ENCODE peak calls at places on chromosomes 13 and 19, in ten cellular contexts. Q is fibroblast of lung, O is dorsolateral prefrontal cortex, U is GM06990, P is B cell, K is MCF 10A, D is left ventricle myocardium inferior, V is mucosa of descending colon, T is tibial artery, J is heart left ventricle. I is an unnamed sample.

GRCh38 chr19:41815301-41815700 is 18.9 kb downstream of the CEACAM3 start:
- DNase-seq in Q (no peak), O (no peak), U (no peak), P (no peak), K (no peak), D (no peak), V (no peak), T (no peak), J (no peak), I (no peak)

GRCh38 chr13:95573226-95573625 is 20.7 kb downstream of the CLDN10 start:
- DNase-seq in Q (peak; percentile 27), O (no peak), U (no peak), P (no peak), K (peak; percentile 99), D (no peak), V (no peak), T (no peak), J (no peak), I (no peak)

GRCh38 chr19:52946322-52947310 is 16.1 kb downstream of the ZNF816 start:
- DNase-seq in Q (peak; percentile 25), O (no peak), U (no peak), P (no peak), K (no peak), D (peak; percentile 51), V (no peak), T (no peak), J (peak; percentile 61), I (no peak)

GRCh38 chr13:63942372-63942771 is 2526.7 kb upstream of the PCDH20 start:
- DNase-seq in Q (no peak), O (no peak), U (no peak), P (no peak), K (peak; percentile 23), D (no peak), V (no peak), T (no peak), J (no peak), I (no peak)

GRCh38 chr13:34250151-34250550 is 432.2 kb downstream of the RFC3 start:
- DNase-seq in Q (peak; percentile 72), O (no peak), U (no peak), P (no peak), K (no peak), D (no peak), V (no peak), T (no peak), J (no peak), I (no peak)

GRCh38 chr19:11191273-11191755 is 6.0 kb downstream of the KANK2 start:
- DNase-seq in Q (peak; percentile 47), O (no peak), U (peak; percentile 49), P (no peak), K (peak; percentile 54), D (peak; percentile 83), V (peak; percentile 59), T (peak; percentile 89), J (peak; percentile 90), I (no peak)

GRCh38 chr13:27174766-27175455 is 3.3 kb upstream of the USP12 start:
- DNase-seq in Q (no peak), O (no peak), U (no peak), P (no peak), K (no peak), D (no peak), V (no peak), T (no peak), J (no peak), I (no peak)

GRCh38 chr13:46720189-46720588 is 76.8 kb downstream of the ESD start:
- DNase-seq in Q (no peak), O (no peak), U (peak; percentile 60), P (no peak), K (no peak), D (no peak), V (no peak), T (no peak), J (no peak), I (no peak)

GRCh38 chr19:6350688-6351087 is 10.6 kb upstream of the CLPP start:
- DNase-seq in Q (no peak), O (no peak), U (no peak), P (no peak), K (no peak), D (no peak), V (no peak), T (no peak), J (no peak), I (no peak)

GRCh38 chr13:100392709-100393630 is 195.6 kb downstream of the GGACT start:
- DNase-seq in Q (peak; percentile 100), O (no peak), U (no peak), P (no peak), K (peak; percentile 99), D (peak; percentile 56), V (no peak), T (peak; percentile 90), J (no peak), I (no peak)

GRCh38 chr13:50713849-50714248 is 129.6 kb downstream of the DLEU7 start:
- DNase-seq in Q (peak; percentile 98), O (no peak), U (peak; percentile 13), P (no peak), K (peak; percentile 45), D (no peak), V (no peak), T (no peak), J (no peak), I (no peak)

GRCh38 chr19:13044160-13044853 is 49.0 kb downstream of the NFIX start:
- DNase-seq in Q (peak; percentile 92), O (no peak), U (no peak), P (no peak), K (no peak), D (no peak), V (no peak), T (no peak), J (no peak), I (no peak)

DNA sequence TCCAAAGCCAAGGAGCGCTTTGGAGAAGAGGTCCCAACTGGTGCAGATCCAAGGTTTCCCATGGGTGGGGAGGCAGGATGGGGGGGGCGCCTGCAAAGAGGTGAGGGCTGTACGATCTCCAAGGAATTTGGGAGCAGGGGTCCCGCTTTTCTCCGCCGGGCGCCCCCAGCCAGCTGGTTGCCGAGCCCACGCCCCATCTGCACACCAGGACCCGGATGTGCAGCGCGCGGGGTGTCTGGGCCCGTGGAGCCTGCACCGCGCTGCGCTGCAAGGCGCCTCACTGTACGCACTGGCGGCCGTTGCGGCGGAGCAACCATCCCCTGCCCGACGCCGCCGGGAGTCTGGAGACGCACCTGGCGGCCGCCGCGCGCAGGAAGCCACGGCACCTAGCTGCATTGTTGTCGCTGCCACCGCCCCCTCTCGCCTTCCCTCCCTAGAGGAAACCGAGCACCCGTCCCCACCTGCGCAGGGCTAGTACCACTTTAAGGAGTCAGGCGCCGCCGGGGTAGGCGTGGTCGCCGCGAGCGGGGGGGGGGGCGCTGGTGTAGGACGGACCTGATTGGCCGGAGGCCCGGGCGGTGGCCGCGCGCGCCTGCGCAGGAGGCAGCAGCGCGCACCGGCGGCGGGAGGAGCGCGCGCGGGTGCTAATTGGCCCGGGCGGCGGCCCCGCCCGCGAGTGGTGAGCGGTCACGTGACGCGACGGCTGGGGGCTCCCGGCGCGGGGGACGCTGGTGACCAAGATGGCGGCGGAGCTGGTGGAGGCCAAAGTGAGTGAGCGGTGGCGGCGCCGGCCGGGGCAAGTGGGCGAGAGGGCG is at the start of gene PIAS4:
- DNase-seq in Q (peak; percentile 86), O (peak; percentile 96), U (peak; percentile 99), P (peak; percentile 100), K (peak; percentile 95), D (peak; percentile 96), V (peak; percentile 97), T (peak; percentile 98), J (peak; percentile 98), I (peak; percentile 97)
- TF ChIP-seq CTCF in Q (no peak), O (peak; percentile 24), U (no peak), P (no peak), K (no peak), D (no peak), V (no peak), T (no peak), J (no peak), I (no peak)

DNA sequence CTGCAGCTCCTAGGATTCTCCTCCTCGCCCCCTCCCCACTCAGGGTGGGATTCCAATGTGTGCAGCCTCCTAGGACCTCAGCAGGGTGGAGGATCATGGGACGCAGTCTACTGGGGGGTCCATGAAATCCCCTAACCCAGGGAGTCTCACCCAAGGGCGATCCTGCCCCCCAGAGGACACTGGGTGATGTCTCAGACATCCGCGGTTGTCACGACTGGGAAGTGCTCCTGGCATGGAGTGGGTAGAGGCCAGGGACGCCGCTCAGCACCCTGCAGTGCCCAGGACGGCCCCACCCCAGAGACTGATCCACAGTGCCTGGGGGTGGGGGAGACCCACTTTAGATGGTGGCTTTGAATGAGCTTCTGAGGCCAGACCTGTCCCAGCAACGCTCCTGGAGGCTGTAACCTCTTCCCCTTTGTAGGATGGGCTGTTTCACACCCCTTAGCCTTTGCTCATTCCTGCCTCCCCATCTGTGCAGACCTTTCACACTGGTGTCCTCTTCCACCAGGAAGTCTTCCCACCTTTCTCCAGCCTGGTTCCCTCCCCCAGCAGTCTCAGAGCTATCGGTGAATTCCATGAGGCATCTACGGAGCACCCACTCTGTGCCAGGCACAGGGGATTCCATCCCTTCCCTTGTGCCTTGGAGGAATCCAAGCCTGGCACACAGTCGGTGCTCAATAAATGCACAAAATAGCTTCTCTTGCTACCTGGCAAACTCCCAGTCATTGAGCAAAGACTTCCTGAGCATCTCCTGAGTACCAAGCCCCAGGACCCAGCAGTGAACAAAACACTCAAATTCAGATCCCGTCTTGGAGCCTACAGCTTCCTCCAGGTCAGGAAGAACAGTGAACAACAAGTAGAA is 10.5 kb downstream of the SMIM24 start:
- DNase-seq in Q (no peak), O (no peak), U (peak; percentile 15), P (no peak), K (peak; percentile 29), D (no peak), V (no peak), T (no peak), J (no peak), I (no peak)
- TF ChIP-seq CTCF in Q (no peak), O (peak; percentile 30), U (no peak), P (no peak), K (no peak), D (no peak), V (no peak), T (no peak), J (no peak), I (no peak)

DNA sequence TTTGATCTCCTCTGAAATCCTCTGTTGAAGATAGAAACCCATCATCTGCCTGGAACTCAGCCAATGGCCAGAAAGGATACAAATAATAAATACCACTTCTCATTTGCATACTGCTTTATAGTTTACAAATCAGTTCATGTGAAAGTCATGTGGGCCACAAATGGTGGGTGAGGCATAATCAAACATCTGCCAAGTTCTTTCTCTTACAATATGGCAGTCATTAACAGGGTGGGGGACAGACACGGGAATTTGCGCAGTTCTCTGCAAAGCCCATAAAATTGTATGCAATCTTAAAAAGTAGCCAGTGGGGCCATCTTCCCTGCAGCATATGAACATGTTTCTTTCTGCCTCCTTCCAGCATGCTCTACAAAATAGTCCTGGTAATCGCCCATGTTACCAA is 59.6 kb downstream of the NUFIP1 start:
- DNase-seq in Q (no peak), O (no peak), U (no peak), P (no peak), K (no peak), D (no peak), V (no peak), T (no peak), J (no peak), I (no peak)
- TF ChIP-seq CTCF in Q (no peak), O (no peak), U (no peak), P (no peak), K (no peak), D (no peak), V (no peak), T (no peak), J (no peak), I (no peak)

DNA sequence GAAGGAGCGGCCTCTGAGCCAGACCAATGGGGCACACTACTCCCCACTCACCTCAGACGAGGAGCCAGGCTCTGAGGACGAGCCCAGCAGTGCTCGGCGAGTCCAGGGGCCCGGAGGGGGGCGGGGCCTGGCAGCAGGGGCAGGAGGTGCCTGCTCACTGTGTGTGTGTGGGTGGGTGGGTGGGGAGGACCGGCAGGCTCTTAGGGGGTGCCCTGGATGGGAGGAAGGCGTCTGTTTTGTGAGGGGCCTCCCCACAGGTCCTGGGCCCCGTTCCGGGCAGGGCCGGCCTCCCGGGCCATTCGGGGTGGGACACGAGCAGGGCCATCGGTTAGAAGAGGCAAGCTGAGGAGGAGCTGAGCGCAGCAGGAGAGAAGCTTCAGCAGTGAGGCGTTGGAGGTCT is 12.7 kb downstream of the PLEKHJ1 start:
- DNase-seq in Q (no peak), O (no peak), U (no peak), P (no peak), K (no peak), D (no peak), V (no peak), T (no peak), J (no peak), I (no peak)
- TF ChIP-seq CTCF in Q (no peak), O (no peak), U (no peak), P (no peak), K (no peak), D (no peak), V (no peak), T (no peak), J (no peak), I (no peak)